ENCODE peak calls at places on chromosomes 16 and 17, in ten cellular contexts. V is GM10248; T is nephron progenitor cell; S is stimulated activated CD8-positive, alpha-beta memory T cell treated with anti-CD3 and anti-CD28 coated beads, Interleukin-15, amount 100 ng/mL, for 1 hour; E is RWPE1; Q is HFFc6; R is T-helper 9 cell; K is cardiac fibroblast; M is dorsolateral prefrontal cortex; D is NAMALWA. F is an unnamed sample.

GRCh38 chr16:81315271-81316175 is 761 bp downstream of the GAN start:
- DNase-seq in S (peak), D (peak), E (peak), T (peak), M (peak), R (peak), K (peak), V (peak), Q (peak), F (peak)

GRCh38 chr16:52460652-52461172 is 86.2 kb downstream of the TOX3 start:
- DNase-seq in R (no peak), S (no peak), T (no peak), Q (no peak), E (no peak), K (no peak), D (no peak), V (no peak), M (no peak), F (no peak)

GRCh38 chr16:67000384-67001158 is 12.2 kb downstream of the CES4A start:
- DNase-seq in V (peak), R (peak), E (peak), K (no peak), T (peak), D (peak), M (peak), S (peak), Q (no peak), F (peak)

GRCh38 chr17:62898239-62898864 is 67.7 kb upstream of the TANC2 start:
- DNase-seq in V (no peak), S (no peak), K (peak), M (no peak), R (no peak), D (no peak), Q (peak), E (no peak), T (no peak), F (peak)

GRCh38 chr17:10119203-10120112 is 78.9 kb downstream of the GAS7 start:
- DNase-seq in M (no peak), V (no peak), E (peak), T (no peak), Q (no peak), K (no peak), D (peak), R (no peak), S (no peak), F (peak)

GRCh38 chr17:63279498-63280230 is 166.4 kb downstream of the CYB561 start:
- DNase-seq in R (no peak), M (no peak), T (no peak), D (no peak), K (peak), V (no peak), Q (peak), S (no peak), E (no peak), F (peak)

GRCh38 chr16:53056528-53056881 is 1.7 kb downstream of the CHD9 start:
- DNase-seq in T (no peak), Q (peak), K (peak), R (no peak), V (no peak), S (no peak), E (no peak), M (no peak), D (no peak), F (peak)

GRCh38 chr17:48077555-48077954 is 23.7 kb downstream of the CBX1 start:
- DNase-seq in V (no peak), S (no peak), E (no peak), Q (no peak), M (no peak), T (no peak), D (no peak), R (no peak), K (no peak), F (no peak)

GRCh38 chr17:7720125-7720524 is 2.6 kb downstream of the DNAH2 start:
- DNase-seq in K (no peak), D (no peak), V (no peak), M (no peak), R (no peak), E (no peak), Q (no peak), S (no peak), T (no peak), F (no peak)

GRCh38 chr16:55625843-55626242 is 29.9 kb upstream of the SLC6A2 start:
- DNase-seq in V (no peak), M (no peak), Q (no peak), D (no peak), E (no peak), S (no peak), K (no peak), R (no peak), T (no peak), F (no peak)

GRCh38 chr16:49189286-49189685 is 92.4 kb downstream of the CBLN1 start:
- DNase-seq in M (no peak), R (no peak), S (no peak), T (no peak), E (peak), K (peak), Q (no peak), D (no peak), V (no peak), F (peak)

GRCh38 chr17:62194401-62194800 is 129.3 kb upstream of the MED13 start:
- DNase-seq in T (no peak), R (no peak), V (no peak), Q (no peak), S (no peak), M (no peak), D (no peak), K (no peak), E (no peak), F (no peak)

GRCh38 chr17:14760719-14761425 is 460.0 kb downstream of the HS3ST3B1 start:
- DNase-seq in Q (no peak), D (no peak), S (no peak), K (no peak), V (no peak), T (no peak), R (no peak), E (no peak), M (no peak), F (no peak)

GRCh38 chr16:10827691-10828341 is 9.2 kb upstream of the TVP23A start:
- DNase-seq in Q (peak), E (peak), D (no peak), R (no peak), S (no peak), V (no peak), M (peak), T (no peak), K (peak), F (peak)

GRCh38 chr17:44981221-44981968 is 13.3 kb upstream of the C1QL1 start:
- DNase-seq in T (no peak), V (no peak), D (no peak), E (peak), S (no peak), M (no peak), R (no peak), Q (peak), K (peak), F (peak)

GRCh38 chr17:50547035-50547735 is at the start of gene SPATA20:
- DNase-seq in T (peak), K (peak), D (peak), Q (peak), E (peak), R (peak), V (peak), S (peak), M (peak), F (peak)

GRCh38 chr16:27899736-27900135 is 163.8 kb downstream of the GSG1L start:
- DNase-seq in V (no peak), E (no peak), T (no peak), K (no peak), R (no peak), D (no peak), Q (no peak), M (peak), S (no peak), F (no peak)

GRCh38 chr17:7261377-7262191 is 694 bp downstream of the CLDN7 start:
- DNase-seq in D (no peak), V (peak), R (no peak), M (no peak), K (no peak), T (peak), S (no peak), Q (no peak), E (no peak), F (no peak)

GRCh38 chr17:15463363-15463762 is 4.1 kb downstream of the CDRT4 start:
- DNase-seq in Q (peak), M (no peak), D (no peak), S (no peak), E (peak), R (no peak), V (no peak), K (peak), T (peak), F (peak)

GRCh38 chr16:89157778-89158177 is 13.8 kb upstream of the CDH15 start:
- DNase-seq in V (no peak), T (no peak), M (no peak), R (no peak), D (no peak), S (no peak), K (no peak), E (no peak), Q (no peak), F (no peak)

GRCh38 chr17:19707728-19708221 is 8.6 kb downstream of the SLC47A2 start:
- DNase-seq in T (no peak), V (no peak), K (no peak), S (no peak), M (no peak), R (no peak), E (no peak), D (no peak), Q (no peak), F (no peak)

GRCh38 chr17:29263916-29264315 is 17.3 kb downstream of the CRYBA1 start:
- DNase-seq in V (no peak), T (no peak), M (no peak), E (no peak), R (no peak), D (no peak), S (no peak), K (no peak), Q (no peak), F (no peak)

GRCh38 chr16:62038225-62038624 is 2.0 kb upstream of the CDH8 start:
- DNase-seq in V (no peak), Q (no peak), T (no peak), M (no peak), K (no peak), S (no peak), E (peak), R (no peak), D (no peak), F (no peak)

GRCh38 chr17:7931709-7932482 is at the start of the genes CNTROB and TRAPPC1:
- DNase-seq in D (peak), M (peak), Q (peak), K (peak), S (peak), V (peak), R (peak), E (peak), T (peak), F (peak)

GRCh38 chr17:39916918-39917317 is 1.5 kb downstream of the GSDMB start:
- DNase-seq in V (no peak), S (no peak), R (no peak), K (peak), E (no peak), M (no peak), T (no peak), Q (no peak), D (no peak), F (peak)

GRCh38 chr16:80265624-80266306 is 275.0 kb upstream of the DYNLRB2 start:
- DNase-seq in D (no peak), S (no peak), M (no peak), Q (no peak), T (no peak), V (no peak), E (no peak), K (peak), R (no peak), F (no peak)

GRCh38 chr16:89383095-89384003 is 107.0 kb downstream of the ANKRD11 start:
- DNase-seq in S (no peak), E (peak), M (no peak), R (no peak), T (peak), K (peak), D (no peak), Q (no peak), V (no peak), F (peak)

GRCh38 chr17:9021985-9022552 is 759 bp downstream of the NTN1 start:
- DNase-seq in M (no peak), D (no peak), V (peak), Q (no peak), T (peak), S (no peak), R (no peak), K (peak), E (peak), F (no peak)

GRCh38 chr17:48734328-48735056 is 5.9 kb upstream of the HOXB13 start:
- DNase-seq in T (no peak), K (no peak), V (no peak), Q (no peak), S (no peak), D (no peak), M (no peak), E (no peak), R (no peak), F (no peak)